ENCODE peak calls at places on chromosomes 1 and 21, in seven cellular contexts. U, X, G, Y, T, I and K are unnamed samples.
A peak's percentile ranks its signal among the peaks of the same experiment; 100 is the strongest.

GRCh38 chr1:167777253-167777618 is 55.5 kb downstream of the MPZL1 start:
- DNase-seq in I (no peak), X (no peak), Y (no peak), G (no peak), T (no peak), U (no peak), K (no peak)

GRCh38 chr1:30338765-30339164 is 384.6 kb downstream of the MATN1 start:
- DNase-seq in I (no peak), T (no peak), U (no peak), X (no peak), Y (no peak), G (no peak), K (no peak)

GRCh38 chr1:20233394-20233793 is 47.1 kb upstream of the PLA2G2C start:
- DNase-seq in T (peak; percentile 38), U (no peak), X (peak; percentile 34), G (no peak), I (peak; percentile 28), Y (peak; percentile 64), K (no peak)

GRCh38 chr1:64952055-64952699 is 14.2 kb downstream of the JAK1 start:
- DNase-seq in U (no peak), Y (peak; percentile 43), T (no peak), I (no peak), X (no peak), G (no peak), K (no peak)

GRCh38 chr21:37550618-37551405 is 184.2 kb downstream of the DYRK1A start:
- DNase-seq in I (no peak), Y (no peak), T (no peak), G (no peak), U (no peak), X (no peak), K (no peak)

GRCh38 chr1:38152351-38153082 is 105.9 kb upstream of the POU3F1 start:
- DNase-seq in T (no peak), Y (no peak), G (no peak), U (no peak), X (no peak), I (no peak), K (no peak)

GRCh38 chr1:6554907-6555778 is at the start of gene TAS1R1:
- DNase-seq in G (no peak), X (no peak), Y (no peak), T (no peak), U (no peak), I (no peak), K (no peak)

GRCh38 chr1:235639586-235640205 is 9.9 kb downstream of the GNG4 start:
- DNase-seq in Y (peak; percentile 57), T (no peak), I (no peak), U (no peak), X (no peak), G (no peak), K (no peak)

GRCh38 chr21:41426656-41427311 is 745 bp downstream of the MX1 start:
- DNase-seq in X (no peak), G (peak; percentile 33), T (no peak), I (no peak), Y (peak; percentile 4), U (no peak), K (peak; percentile 45)

GRCh38 chr1:65059930-65060538 is 88.0 kb upstream of the AK4 start:
- DNase-seq in G (no peak), X (peak; percentile 31), U (no peak), Y (peak; percentile 45), I (peak; percentile 44), T (peak; percentile 61), K (no peak)

GRCh38 chr1:221855156-221855555 is 113.3 kb upstream of the DUSP10 start:
- DNase-seq in X (no peak), G (no peak), U (no peak), T (no peak), I (no peak), Y (no peak), K (no peak)

GRCh38 chr1:55556378-55556777 is 341.2 kb upstream of the USP24 start:
- DNase-seq in U (no peak), T (no peak), G (no peak), X (no peak), Y (no peak), I (no peak), K (no peak)

GRCh38 chr21:16407403-16408279 is 677.9 kb downstream of the USP25 start:
- DNase-seq in G (no peak), X (no peak), I (no peak), Y (no peak), T (no peak), U (no peak), K (no peak)

GRCh38 chr1:177138347-177138746 is 26.2 kb downstream of the ASTN1 start:
- DNase-seq in I (no peak), T (no peak), X (no peak), G (no peak), U (no peak), Y (no peak), K (no peak)

GRCh38 chr1:168786476-168787330 is 57.7 kb upstream of the DPT start:
- DNase-seq in I (no peak), U (no peak), G (no peak), T (no peak), Y (no peak), X (no peak), K (no peak)

GRCh38 chr1:229230893-229231753 is 39.8 kb upstream of the RAB4A start:
- DNase-seq in Y (peak; percentile 87), X (peak; percentile 72), T (no peak), U (no peak), G (no peak), I (peak; percentile 44), K (peak; percentile 57)

GRCh38 chr1:177772621-177773020 is 197.2 kb downstream of the SEC16B start:
- DNase-seq in X (no peak), G (no peak), I (no peak), Y (peak; percentile 37), T (peak; percentile 22), U (no peak), K (no peak)

GRCh38 chr21:29418813-29419212 is 120.1 kb downstream of the BACH1 start:
- DNase-seq in I (no peak), U (no peak), X (no peak), T (no peak), G (no peak), Y (no peak), K (no peak)

GRCh38 chr1:199612976-199613774 is 414.3 kb upstream of the NR5A2 start:
- DNase-seq in X (no peak), U (no peak), I (no peak), T (peak; percentile 1), G (no peak), Y (peak; percentile 51), K (no peak)

GRCh38 chr1:169105434-169106094 is 926 bp upstream of the ATP1B1 start:
- DNase-seq in Y (peak; percentile 61), X (peak; percentile 81), U (no peak), G (peak; percentile 88), T (no peak), I (peak; percentile 50), K (peak; percentile 89)

GRCh38 chr1:78712467-78712866 is 62.8 kb downstream of the IFI44 start:
- DNase-seq in T (no peak), Y (no peak), U (no peak), X (no peak), I (no peak), G (no peak), K (no peak)

GRCh38 chr1:17598251-17598650 is 58.8 kb downstream of the ARHGEF10L start:
- DNase-seq in I (no peak), G (no peak), T (no peak), U (no peak), Y (peak; percentile 90), X (no peak), K (no peak)

GRCh38 chr1:244104309-244105060 is 53.4 kb downstream of the ZBTB18 start:
- DNase-seq in I (peak; percentile 94), U (no peak), Y (peak; percentile 87), T (peak; percentile 93), X (peak; percentile 54), G (no peak), K (no peak)

GRCh38 chr1:39926343-39926769 is 24.6 kb upstream of the MYCL start:
- DNase-seq in G (no peak), T (peak; percentile 40), X (peak; percentile 65), I (no peak), Y (no peak), U (no peak), K (no peak)
- H3K18ac ChIP-seq in G (no peak overlapping the region), T (no peak overlapping the region), X (no peak overlapping the region), I (no peak overlapping the region), Y (no peak overlapping the region), U (peak overlapping the region; percentile 15), K (no peak overlapping the region)

DNA sequence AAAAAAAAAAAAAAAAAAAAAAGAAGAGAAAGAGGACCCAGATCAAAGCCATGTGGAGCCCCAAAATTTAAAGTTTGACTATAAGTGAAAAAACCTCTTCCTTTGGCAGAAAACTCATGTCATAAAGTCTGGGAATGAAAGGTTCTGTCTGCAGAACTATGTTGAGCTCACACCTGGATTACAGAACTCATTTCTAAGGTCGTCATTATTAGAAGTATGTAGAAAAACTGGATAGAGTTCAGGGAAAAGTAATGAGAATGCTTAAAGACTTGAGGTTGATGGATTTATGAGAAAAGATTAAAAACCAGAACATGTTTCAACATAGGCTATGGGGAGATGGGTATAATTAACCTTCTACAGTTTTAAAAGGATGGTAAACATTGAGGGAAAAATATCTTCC is 90.7 kb upstream of the COL11A1 start:
- DNase-seq in Y (peak; percentile 52), I (no peak), X (no peak), U (no peak), G (no peak), T (no peak), K (no peak)
- H3K18ac ChIP-seq in Y (no peak overlapping the region), I (no peak overlapping the region), X (no peak overlapping the region), U (no peak overlapping the region), G (no peak overlapping the region), T (no peak overlapping the region), K (no peak overlapping the region)

DNA sequence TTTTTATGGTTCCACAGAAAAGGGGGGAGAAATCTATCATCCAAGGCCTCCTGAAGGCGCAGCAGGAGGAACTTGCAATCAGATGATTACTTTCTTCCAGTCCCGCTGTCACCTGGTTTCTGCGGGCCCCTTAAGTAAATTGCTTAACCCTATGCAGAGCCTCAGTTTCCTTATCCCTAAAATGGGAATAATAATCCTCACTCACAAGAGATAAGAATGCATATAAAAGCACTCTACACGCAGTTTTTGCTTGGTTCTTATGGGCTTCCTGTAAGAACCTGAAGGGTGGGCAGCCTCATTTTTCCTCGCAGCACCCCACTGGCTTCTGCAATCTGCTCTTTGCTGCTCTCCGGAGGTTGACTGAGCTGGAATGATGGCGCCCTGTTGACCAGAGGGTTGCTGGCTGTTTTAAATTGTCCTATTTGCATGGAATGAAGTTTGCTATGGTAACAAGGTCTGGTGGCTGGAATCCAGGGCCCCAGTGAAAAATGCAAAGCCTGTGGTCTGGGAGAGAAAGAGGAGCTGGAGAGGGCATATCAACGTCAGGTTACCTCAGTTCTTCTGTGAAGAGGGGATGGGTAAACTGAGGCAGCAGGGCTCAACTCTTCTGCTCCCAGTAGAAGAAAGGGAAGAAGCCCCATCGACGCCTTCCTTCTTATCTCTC is 1.0 kb upstream of the KAZN start:
- DNase-seq in X (peak; percentile 96), T (no peak), U (peak; percentile 39), I (no peak), Y (peak; percentile 91), G (peak; percentile 79), K (peak; percentile 48)
- H3K18ac ChIP-seq in X (peak overlapping the region; percentile 96), T (no peak overlapping the region), U (peak overlapping the region; percentile 98), I (no peak overlapping the region), Y (peak overlapping the region; percentile 43), G (peak overlapping the region; percentile 83), K (peak overlapping the region; percentile 51)

DNA sequence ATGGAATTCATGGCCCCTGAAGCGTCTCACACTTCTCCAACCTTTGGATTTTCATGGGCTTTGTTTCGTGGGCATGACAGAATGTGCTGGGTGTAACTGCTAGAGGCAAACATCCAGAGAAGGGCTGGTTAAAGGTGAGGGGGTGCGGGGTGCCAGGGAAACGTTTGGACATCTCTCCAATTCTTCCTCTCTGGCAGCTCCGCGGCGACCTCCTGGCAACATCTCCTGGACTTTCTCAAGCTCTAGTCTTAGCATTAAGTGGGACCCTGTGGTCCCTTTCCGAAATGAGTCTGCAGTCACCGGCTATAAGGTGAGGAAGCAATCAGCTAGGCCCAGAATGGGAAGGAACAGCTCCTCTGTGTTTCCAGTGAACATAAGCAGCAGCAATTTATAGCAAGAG is 12.0 kb downstream of the TMEM81 start:
- DNase-seq in U (no peak), Y (no peak), G (no peak), T (no peak), X (no peak), I (no peak), K (no peak)
- H3K18ac ChIP-seq in U (no peak overlapping the region), Y (no peak overlapping the region), G (no peak overlapping the region), T (no peak overlapping the region), X (no peak overlapping the region), I (no peak overlapping the region), K (no peak overlapping the region)